ENCODE peak calls at places on chromosomes 13 and 19, in eight cellular contexts. Z is naive thymus-derived CD8-positive, alpha-beta T cell; L is EL; F is nephron progenitor cell; D is endothelial cell; J is activated CD8-positive, alpha-beta memory T cell treated with anti-CD3 and anti-CD28 coated beads for 1 hour; A is activated T-helper 2 cell treated with anti-CD3 and anti-CD28 coated beads, Interferon-gamma antibody, Interleukin-2, Interleukin-4, amounts not matched to agents 10 μg/mL and 5 μg/mL and 100 μg/mL, durations not matched to agents 14 hours and 24 hours and 36 hours; V is stimulated activated CD8-positive, alpha-beta memory T cell treated with anti-CD3 and anti-CD28 coated beads, Interleukin-15, amount 100 ng/mL, for 1 hour. I is an unnamed sample.

GRCh38 chr19:32368781-32369180 is 23.4 kb downstream of the ZNF507 start:
- DNase-seq in F (no peak), L (no peak), D (no peak), V (no peak), J (no peak), A (no peak), Z (no peak), I (no peak)

GRCh38 chr13:45932611-45933182 is 81.1 kb upstream of the SIAH3 start:
- DNase-seq in V (no peak), F (no peak), D (no peak), J (no peak), L (no peak), A (no peak), Z (no peak), I (no peak)

GRCh38 chr13:32838985-32839384 is 177.2 kb upstream of the KL start:
- DNase-seq in A (no peak), F (no peak), D (peak), V (no peak), Z (no peak), J (no peak), L (no peak), I (no peak)

GRCh38 chr19:38845374-38846024 is 4.3 kb downstream of the HNRNPL start:
- DNase-seq in J (no peak), D (no peak), V (no peak), F (no peak), A (no peak), L (no peak), Z (no peak), I (no peak)

GRCh38 chr19:16376649-16377048 is 52.0 kb downstream of the KLF2 start:
- DNase-seq in A (no peak), Z (peak), D (peak), L (peak), V (no peak), J (no peak), F (peak), I (no peak)

GRCh38 chr13:24161010-24161775 is 673 bp downstream of the SPATA13 start:
- DNase-seq in L (peak), Z (peak), D (peak), A (peak), J (no peak), F (peak), V (peak), I (no peak)

GRCh38 chr13:76795701-76796695 is 90.2 kb downstream of the KCTD12 start:
- DNase-seq in F (no peak), Z (no peak), V (no peak), L (no peak), J (no peak), D (no peak), A (no peak), I (no peak)

GRCh38 chr19:46988614-46989230 is 30.9 kb upstream of the NPAS1 start:
- DNase-seq in L (no peak), V (no peak), A (no peak), D (no peak), J (no peak), Z (no peak), F (no peak), I (no peak)

GRCh38 chr13:113299951-113300350 is 2.9 kb downstream of the LAMP1 start:
- DNase-seq in F (no peak), D (no peak), Z (no peak), J (no peak), V (no peak), L (no peak), A (no peak), I (no peak)

GRCh38 chr13:25738342-25738771 is 313.5 kb downstream of the SHISA2 start:
- DNase-seq in F (no peak), J (no peak), L (peak), V (no peak), Z (no peak), A (no peak), D (no peak), I (no peak)

GRCh38 chr19:12764698-12765097 is 10.7 kb downstream of the HOOK2 start:
- DNase-seq in A (no peak), D (no peak), F (no peak), V (no peak), Z (no peak), L (no peak), J (no peak), I (no peak)

GRCh38 chr13:98254541-98254940 is 77.5 kb upstream of the RNF113B start:
- DNase-seq in Z (no peak), F (no peak), V (no peak), A (no peak), J (no peak), D (no peak), L (peak), I (no peak)

GRCh38 chr13:50125306-50125555 is 110.0 kb downstream of the KCNRG start:
- DNase-seq in D (no peak), Z (no peak), V (no peak), J (no peak), L (no peak), F (no peak), A (no peak), I (no peak)

GRCh38 chr13:45341799-45342584 is 1.0 kb upstream of the TPT1 start:
- DNase-seq in L (peak), Z (no peak), D (no peak), V (no peak), J (no peak), A (no peak), F (no peak), I (no peak)

GRCh38 chr19:56125806-56126590 is 4.9 kb upstream of the ZNF787 start:
- DNase-seq in L (no peak), J (no peak), A (no peak), F (no peak), V (no peak), D (no peak), Z (no peak), I (no peak)

GRCh38 chr13:98203641-98204326 is 26.7 kb upstream of the RNF113B start:
- DNase-seq in V (no peak), D (no peak), F (no peak), L (peak), J (no peak), A (no peak), Z (no peak), I (no peak)

GRCh38 chr13:46354143-46355087 is 32.6 kb downstream of the RUBCNL start:
- DNase-seq in Z (no peak), F (no peak), L (peak), V (no peak), D (no peak), A (peak), J (no peak), I (no peak)

GRCh38 chr19:45863840-45864628 is at the start of gene FOXA3:
- DNase-seq in D (peak), J (no peak), F (peak), L (peak), A (peak), V (no peak), Z (peak), I (no peak)

GRCh38 chr19:55838251-55838650 is 1.9 kb downstream of the NLRP4 start:
- DNase-seq in L (no peak), Z (no peak), D (no peak), V (no peak), F (no peak), A (no peak), J (no peak), I (no peak)

GRCh38 chr19:14023404-14024235 is 4.3 kb upstream of the RLN3 start:
- DNase-seq in J (no peak), L (peak), D (peak), F (peak), V (no peak), Z (no peak), A (no peak), I (no peak)

GRCh38 chr19:929523-930258 is 3.9 kb downstream of the ARID3A start:
- DNase-seq in J (no peak), L (no peak), V (no peak), A (no peak), D (no peak), F (no peak), Z (no peak), I (no peak)

GRCh38 chr19:32651729-32652140 is 23.2 kb downstream of the ANKRD27 start:
- DNase-seq in F (peak), A (no peak), Z (no peak), V (no peak), J (no peak), D (no peak), L (no peak), I (no peak)

GRCh38 chr19:3665681-3666544 is 34.4 kb downstream of the PIP5K1C start:
- DNase-seq in J (peak), Z (peak), V (peak), A (peak), L (peak), D (peak), F (peak), I (no peak)

GRCh38 chr13:95502216-95502615 is 50.3 kb upstream of the CLDN10 start:
- DNase-seq in Z (no peak), L (no peak), F (no peak), J (no peak), V (no peak), A (no peak), D (no peak), I (no peak)

GRCh38 chr19:18401580-18402112 is 4.2 kb upstream of the LRRC25 start:
- DNase-seq in V (no peak), L (peak), Z (no peak), F (no peak), A (no peak), J (no peak), D (peak), I (no peak)

GRCh38 chr13:59906413-59907027 is 257.2 kb downstream of the DIAPH3 start:
- DNase-seq in A (no peak), V (no peak), F (peak), L (peak), Z (no peak), D (no peak), J (no peak), I (no peak)

GRCh38 chr13:93745884-93746283 is 519.3 kb downstream of the GPC6 start:
- DNase-seq in F (no peak), A (no peak), Z (no peak), J (no peak), L (no peak), D (no peak), V (no peak), I (no peak)

GRCh38 chr13:66219493-66219892 is 1010.6 kb downstream of the PCDH9 start:
- DNase-seq in Z (no peak), J (no peak), L (no peak), A (no peak), V (no peak), D (no peak), F (no peak), I (no peak)